ENCODE peak calls at places on chromosomes 11 and 22, in six cellular contexts. One of them, this sample, is unnamed.

GRCh38 chr11:1486054-1486825 is at the start of gene MOB2:
- DNase-seq in NCI-H1417: peak; percentile 62
- DNase-seq in Right ventricle myocardium inferior: peak; percentile 71
- DNase-seq in HT1080: peak; percentile 12
- DNase-seq in spleen: peak; percentile 79
- DNase-seq in AG09309: no peak
- DNase-seq in this sample: peak; percentile 52

GRCh38 chr11:65742353-65742752 is 21.8 kb upstream of the RNASEH2C start:
- DNase-seq in NCI-H1417: no peak
- DNase-seq in HT1080: no peak
- DNase-seq in AG09309: no peak
- DNase-seq in spleen: no peak
- DNase-seq in Right ventricle myocardium inferior: no peak
- DNase-seq in this sample: no peak

GRCh38 chr11:72238040-72238450 is 5.9 kb downstream of the PHOX2A start:
- DNase-seq in AG09309: no peak
- DNase-seq in Right ventricle myocardium inferior: peak; percentile 69
- DNase-seq in spleen: peak; percentile 81
- DNase-seq in NCI-H1417: peak; percentile 75
- DNase-seq in HT1080: peak; percentile 60
- DNase-seq in this sample: peak; percentile 72

GRCh38 chr11:27319065-27319464 is 44.0 kb downstream of the CCDC34 start:
- DNase-seq in NCI-H1417: no peak
- DNase-seq in spleen: no peak
- DNase-seq in AG09309: no peak
- DNase-seq in HT1080: peak; percentile 72
- DNase-seq in Right ventricle myocardium inferior: no peak
- DNase-seq in this sample: peak; percentile 21

GRCh38 chr11:16511109-16511806 is 154.9 kb upstream of the SOX6 start:
- DNase-seq in Right ventricle myocardium inferior: no peak
- DNase-seq in spleen: no peak
- DNase-seq in AG09309: no peak
- DNase-seq in NCI-H1417: peak; percentile 52
- DNase-seq in HT1080: peak; percentile 63
- DNase-seq in this sample: no peak

GRCh38 chr11:57480409-57481137 is 20.2 kb downstream of the RTN4RL2 start:
- DNase-seq in AG09309: no peak
- DNase-seq in NCI-H1417: peak; percentile 52
- DNase-seq in spleen: peak; percentile 85
- DNase-seq in Right ventricle myocardium inferior: no peak
- DNase-seq in HT1080: peak; percentile 64
- DNase-seq in this sample: peak; percentile 58

GRCh38 chr11:100353083-100353482 is 334.0 kb upstream of the ARHGAP42 start:
- DNase-seq in NCI-H1417: no peak
- DNase-seq in spleen: no peak
- DNase-seq in HT1080: peak; percentile 5
- DNase-seq in AG09309: no peak
- DNase-seq in Right ventricle myocardium inferior: no peak
- DNase-seq in this sample: no peak

GRCh38 chr11:103077553-103077952 is 14.4 kb downstream of the DCUN1D5 start:
- DNase-seq in NCI-H1417: no peak
- DNase-seq in AG09309: no peak
- DNase-seq in Right ventricle myocardium inferior: no peak
- DNase-seq in HT1080: no peak
- DNase-seq in spleen: no peak
- DNase-seq in this sample: no peak

GRCh38 chr11:46120361-46120710 is 918 bp downstream of the PHF21A start:
- DNase-seq in Right ventricle myocardium inferior: peak; percentile 80
- DNase-seq in spleen: peak; percentile 86
- DNase-seq in NCI-H1417: peak; percentile 74
- DNase-seq in AG09309: no peak
- DNase-seq in HT1080: no peak
- DNase-seq in this sample: peak; percentile 12

GRCh38 chr11:68031136-68031459 is 617 bp downstream of the NDUFS8 start:
- DNase-seq in AG09309: no peak
- DNase-seq in HT1080: no peak
- DNase-seq in NCI-H1417: no peak
- DNase-seq in spleen: no peak
- DNase-seq in Right ventricle myocardium inferior: no peak
- DNase-seq in this sample: no peak

GRCh38 chr11:32987851-32988250 is 27.8 kb upstream of the DEPDC7 start:
- DNase-seq in AG09309: no peak
- DNase-seq in NCI-H1417: no peak
- DNase-seq in spleen: no peak
- DNase-seq in HT1080: no peak
- DNase-seq in Right ventricle myocardium inferior: no peak
- DNase-seq in this sample: peak; percentile 79

GRCh38 chr22:50112151-50113118 is 22.6 kb downstream of the MOV10L1 start:
- DNase-seq in AG09309: peak; percentile 11
- DNase-seq in NCI-H1417: no peak
- DNase-seq in spleen: no peak
- DNase-seq in Right ventricle myocardium inferior: no peak
- DNase-seq in HT1080: peak; percentile 74
- DNase-seq in this sample: no peak

GRCh38 chr11:75371930-75372876 is 20.7 kb upstream of the ARRB1 start:
- DNase-seq in HT1080: no peak
- DNase-seq in Right ventricle myocardium inferior: no peak
- DNase-seq in AG09309: no peak
- DNase-seq in NCI-H1417: peak; percentile 76
- DNase-seq in spleen: peak; percentile 33
- DNase-seq in this sample: peak; percentile 94

GRCh38 chr11:22430286-22430685 is 92.1 kb downstream of the SLC17A6 start:
- DNase-seq in Right ventricle myocardium inferior: no peak
- DNase-seq in spleen: no peak
- DNase-seq in AG09309: no peak
- DNase-seq in HT1080: no peak
- DNase-seq in NCI-H1417: peak; percentile 67
- DNase-seq in this sample: no peak

GRCh38 chr11:96227244-96227643 is 115.8 kb downstream of the MAML2 start:
- DNase-seq in HT1080: no peak
- DNase-seq in AG09309: no peak
- DNase-seq in Right ventricle myocardium inferior: no peak
- DNase-seq in NCI-H1417: no peak
- DNase-seq in spleen: no peak
- DNase-seq in this sample: no peak

GRCh38 chr11:118447423-118447822 is 11.1 kb downstream of the KMT2A start:
- DNase-seq in HT1080: no peak
- DNase-seq in NCI-H1417: no peak
- DNase-seq in Right ventricle myocardium inferior: no peak
- DNase-seq in AG09309: no peak
- DNase-seq in spleen: no peak
- DNase-seq in this sample: no peak

GRCh38 chr22:17117400-17117799 is 3.8 kb downstream of the TMEM121B start:
- DNase-seq in AG09309: no peak
- DNase-seq in Right ventricle myocardium inferior: peak; percentile 71
- DNase-seq in NCI-H1417: no peak
- DNase-seq in spleen: peak; percentile 80
- DNase-seq in HT1080: no peak
- DNase-seq in this sample: no peak

GRCh38 chr11:102253018-102253775 is 64.1 kb upstream of the BIRC3 start:
- DNase-seq in HT1080: no peak
- DNase-seq in spleen: no peak
- DNase-seq in Right ventricle myocardium inferior: no peak
- DNase-seq in NCI-H1417: peak; percentile 66
- DNase-seq in AG09309: no peak
- DNase-seq in this sample: peak; percentile 88

GRCh38 chr11:72814139-72814830 is at the start of gene ATG16L2:
- DNase-seq in AG09309: no peak
- DNase-seq in spleen: peak; percentile 98
- DNase-seq in HT1080: peak; percentile 76
- DNase-seq in NCI-H1417: peak; percentile 96
- DNase-seq in Right ventricle myocardium inferior: peak; percentile 94
- DNase-seq in this sample: peak; percentile 87

GRCh38 chr11:132987936-132988335 is 544.4 kb downstream of the OPCML start:
- DNase-seq in spleen: no peak
- DNase-seq in AG09309: no peak
- DNase-seq in HT1080: peak; percentile 6
- DNase-seq in Right ventricle myocardium inferior: no peak
- DNase-seq in NCI-H1417: no peak
- DNase-seq in this sample: no peak

GRCh38 chr22:46421272-46421671 is 85.8 kb downstream of the TRMU start:
- DNase-seq in HT1080: no peak
- DNase-seq in AG09309: no peak
- DNase-seq in Right ventricle myocardium inferior: no peak
- DNase-seq in spleen: no peak
- DNase-seq in NCI-H1417: peak; percentile 70
- DNase-seq in this sample: no peak